ENCODE peak calls at places on chromosomes 7 and 10, in six cellular contexts. B is adrenal gland, V is heart right ventricle, C is Caco-2, R is IMR-90, M is endodermal cell. K is an unnamed sample. For H3K27me3, the result is how much of the 10 kb centered on the place peaks cover.

GRCh38 chr10:12849351-12850181 is 151.9 kb downstream of the CCDC3 start:
- DNase-seq in B (no peak), V (no peak), C (no peak), R (no peak), M (no peak), K (no peak)

GRCh38 chr7:142696456-142697179 is 52.7 kb upstream of the PRSS1 start:
- DNase-seq in B (no peak), V (no peak), C (no peak), R (no peak), M (peak), K (no peak)

GRCh38 chr10:56286096-56286495 is 75.0 kb downstream of the ZWINT start:
- DNase-seq in B (no peak), V (no peak), C (no peak), R (no peak), M (no peak), K (no peak)

GRCh38 chr7:128890306-128891109 is 20.0 kb downstream of the KCP start:
- DNase-seq in B (no peak), V (no peak), C (peak), R (no peak), M (peak), K (no peak)

GRCh38 chr10:108014902-108015177 is 850.3 kb upstream of the SORCS1 start:
- DNase-seq in B (no peak), V (no peak), C (no peak), R (no peak), M (no peak), K (no peak)

GRCh38 chr10:103445366-103445765 is 6.8 kb downstream of the CALHM2 start:
- DNase-seq in B (no peak), V (no peak), C (no peak), R (no peak), M (no peak), K (no peak)

GRCh38 chr7:63899691-63900393 is 98.8 kb upstream of the ZNF722 start:
- DNase-seq in B (peak), V (peak), C (no peak), R (no peak), M (no peak), K (peak)

GRCh38 chr10:68997216-68997615 is 8.6 kb downstream of the KIFBP start:
- DNase-seq in B (no peak), V (no peak), C (no peak), R (no peak), M (no peak), K (no peak)

GRCh38 chr7:127844707-127845331 is 186.4 kb downstream of the LRRC4 start:
- DNase-seq in B (peak), V (peak), C (no peak), R (peak), M (no peak), K (peak)

GRCh38 chr7:120725376-120726039 is 132.4 kb downstream of the TSPAN12 start:
- DNase-seq in B (no peak), V (no peak), C (peak), R (peak), M (no peak), K (no peak)

GRCh38 chr10:79353726-79354125 is 6.5 kb downstream of the PPIF start:
- DNase-seq in B (no peak), V (no peak), C (no peak), R (no peak), M (no peak), K (no peak)

GRCh38 chr10:132911712-132912097 is 30.7 kb downstream of the CFAP46 start:
- DNase-seq in B (no peak), V (no peak), C (no peak), R (no peak), M (peak), K (no peak)

DNA sequence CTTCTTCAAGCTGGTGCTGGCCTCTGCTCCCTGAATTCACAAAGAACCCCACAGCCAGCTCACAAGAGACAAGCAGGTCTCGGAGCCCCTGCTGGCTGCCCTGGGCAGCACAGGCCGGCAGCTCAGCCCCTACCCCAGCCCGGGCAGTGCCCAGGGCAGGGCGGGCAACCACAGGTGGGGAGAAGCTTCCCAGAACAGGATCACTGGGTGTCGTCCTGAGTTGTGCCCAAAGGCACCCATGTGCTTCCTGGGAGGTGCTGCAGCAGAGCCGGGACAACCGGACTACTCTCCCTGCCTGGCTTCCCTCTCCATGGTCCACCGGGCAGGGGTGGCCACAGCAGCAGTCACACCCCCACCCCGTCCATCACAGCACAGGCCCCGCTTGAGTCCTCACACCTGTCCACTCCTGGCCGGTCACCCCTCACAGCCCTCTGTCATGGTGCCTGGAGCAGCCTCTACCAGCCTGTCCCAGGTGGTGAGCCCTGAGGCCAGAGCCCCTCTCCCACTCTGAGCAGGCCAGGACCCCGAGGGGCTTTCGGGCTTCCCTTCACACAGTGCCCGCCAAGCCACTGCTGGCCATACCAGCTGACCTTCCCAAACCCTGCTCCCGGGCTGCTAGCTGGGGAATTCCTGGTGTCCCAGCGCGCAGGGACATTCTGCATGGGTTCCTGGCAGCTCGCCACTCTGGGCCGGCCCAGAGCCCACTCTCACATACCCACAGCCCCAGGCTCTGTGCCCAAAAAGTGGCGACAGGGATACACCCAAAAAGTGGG is 3.1 kb downstream of the RASGEF1A start:
- DNase-seq in B (peak), V (no peak), C (no peak), R (no peak), M (peak), K (peak)
- H3K27me3 ChIP-seq in B (under half), V (half or more), C (under half), R (half or more), M (half or more), K (under half)

DNA sequence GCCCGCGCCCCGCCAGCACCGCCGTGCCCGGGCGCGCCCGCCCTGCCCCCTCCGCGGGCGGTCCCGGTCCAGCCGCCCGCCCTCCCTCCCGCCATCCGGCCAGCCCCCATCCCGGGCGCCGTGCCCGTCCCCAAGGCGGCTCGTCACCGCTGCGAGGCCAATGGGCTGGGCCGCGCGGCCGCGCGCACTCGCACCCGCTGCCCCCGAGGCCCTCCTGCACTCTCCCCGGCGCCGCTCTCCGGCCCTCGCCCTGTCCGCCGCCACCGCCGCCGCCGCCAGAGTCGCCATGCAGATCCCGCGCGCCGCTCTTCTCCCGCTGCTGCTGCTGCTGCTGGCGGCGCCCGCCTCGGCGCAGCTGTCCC is at the start of gene HTRA1:
- DNase-seq in B (peak), V (peak), C (peak), R (peak), M (peak), K (peak)
- H3K4me3 ChIP-seq in B (peak), V (peak), C (peak), R (peak), M (peak), K (peak)

GRCh38 chr10:126669188-126669587 is 1.3 kb downstream of the C10orf90 start:
- DNase-seq in B (no peak), V (no peak), C (no peak), R (no peak), M (no peak), K (no peak)
- TF ChIP-seq CTCF in B (no peak), V (no peak), C (no peak), R (no peak), M (no peak), K (no peak)

GRCh38 chr7:151015967-151016366 is 8.3 kb downstream of the ATG9B start:
- DNase-seq in B (no peak), V (no peak), C (no peak), R (no peak), M (no peak), K (no peak)

GRCh38 chr7:151017370-151017952 is 6.8 kb downstream of the ATG9B start:
- DNase-seq in B (no peak), V (no peak), C (no peak), R (no peak), M (peak), K (no peak)

GRCh38 chr7:151017953-151018420 is 6.3 kb downstream of the ATG9B start:
- DNase-seq in B (peak), V (peak), C (peak), R (peak), M (peak), K (peak)

GRCh38 chr7:151016942-151017341 is 7.4 kb downstream of the ATG9B start:
- DNase-seq in B (no peak), V (no peak), C (no peak), R (no peak), M (peak), K (no peak)

DNA sequence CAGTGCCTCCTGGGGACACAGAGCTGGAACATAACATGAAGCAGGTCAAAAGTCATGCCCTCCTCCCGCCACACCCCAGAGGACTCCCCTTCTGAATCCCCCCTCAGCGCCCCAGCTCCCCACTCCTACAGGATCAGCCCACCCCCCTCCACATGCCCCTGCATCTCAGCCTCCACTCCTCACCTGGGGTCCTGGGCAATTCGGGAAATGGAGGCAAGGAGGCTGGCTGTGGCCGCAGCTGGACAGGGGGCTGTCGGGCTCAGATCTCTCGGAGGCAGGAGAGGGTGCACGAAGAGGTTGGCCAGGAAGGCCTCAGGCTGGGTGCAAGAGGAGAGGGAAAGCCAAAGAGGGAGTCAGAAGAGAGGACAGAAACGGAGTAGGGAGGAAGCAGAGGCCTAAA is 7.8 kb downstream of the ATG9B start:
- DNase-seq in B (no peak), V (no peak), C (no peak), R (no peak), M (no peak), K (no peak)
- H3K27me3 ChIP-seq in B (under half), V (under half), C (under half), R (half or more), M (under half), K (under half)

DNA sequence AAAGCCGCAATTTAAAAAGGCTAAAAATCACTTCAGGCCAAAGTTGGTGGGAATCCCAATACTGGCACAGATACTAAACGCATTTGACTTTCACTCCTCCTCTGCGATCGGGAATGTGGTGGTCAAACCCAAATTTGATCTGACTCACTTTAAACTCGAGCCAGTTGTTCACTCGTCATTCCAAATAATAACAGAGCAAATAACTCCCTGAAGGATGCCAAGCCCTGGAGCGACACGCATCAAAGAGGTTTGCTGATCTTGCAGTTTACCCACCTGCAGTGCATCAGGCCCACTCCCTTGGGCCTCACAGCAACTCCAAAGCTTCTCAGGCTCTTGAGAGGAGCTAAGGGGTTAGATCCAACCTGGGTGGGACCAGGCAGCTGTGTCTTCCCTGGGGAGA is 12.2 kb downstream of the PTN start:
- DNase-seq in B (no peak), V (no peak), C (no peak), R (peak), M (no peak), K (no peak)
- H3K4me3 ChIP-seq in B (no peak), V (no peak), C (no peak), R (no peak), M (no peak), K (no peak)

GRCh38 chr10:74754397-74754796 is 72.0 kb upstream of the KAT6B start:
- DNase-seq in B (no peak), V (no peak), C (no peak), R (peak), M (no peak), K (no peak)

GRCh38 chr10:74752371-74752990 is 73.9 kb upstream of the KAT6B start:
- DNase-seq in B (no peak), V (no peak), C (no peak), R (no peak), M (no peak), K (no peak)

GRCh38 chr10:74753295-74754211 is 72.8 kb upstream of the KAT6B start:
- DNase-seq in B (peak), V (no peak), C (no peak), R (peak), M (peak), K (no peak)

GRCh38 chr10:74748632-74749031 is 77.8 kb upstream of the KAT6B start:
- DNase-seq in B (no peak), V (no peak), C (no peak), R (no peak), M (no peak), K (no peak)

GRCh38 chr10:74750848-74751274 is 75.5 kb upstream of the KAT6B start:
- DNase-seq in B (no peak), V (no peak), C (no peak), R (no peak), M (no peak), K (no peak)
- TF ChIP-seq CTCF in B (no peak), V (no peak), C (no peak), R (no peak), M (no peak), K (no peak)

GRCh38 chr7:4808565-4808964 is 33.1 kb downstream of the AP5Z1 start:
- DNase-seq in B (no peak), V (no peak), C (no peak), R (no peak), M (no peak), K (no peak)
- H3K27me3 ChIP-seq in B (under half), V (under half), C (under half), R (under half), M (under half), K (under half)

K was measured in pancreas.